ENCODE peak calls at places on chromosomes 16 and 17, in seven cellular contexts. R is adrenal gland, S is fibroblast of lung, L is upper lobe of right lung, D is dorsolateral prefrontal cortex, J is mammary epithelial cell, K is esophagus muscularis mucosa. W is an unnamed sample.

GRCh38 chr17:28993013-28993600 is 12.7 kb downstream of the SEZ6 start:
- DNase-seq in K (no peak), S (no peak), R (peak; percentile 68), L (no peak), J (peak; percentile 14), D (no peak), W (no peak)

GRCh38 chr16:9300252-9300651 is 208.8 kb downstream of the HAPSTR1 start:
- DNase-seq in D (no peak), J (no peak), S (no peak), R (no peak), L (no peak), K (no peak), W (no peak)

GRCh38 chr17:15096511-15096910 is 168.6 kb downstream of the PMP22 start:
- DNase-seq in K (no peak), R (no peak), D (no peak), S (no peak), L (no peak), J (no peak), W (no peak)

GRCh38 chr16:48137822-48138221 is 18.0 kb downstream of the ABCC12 start:
- DNase-seq in K (no peak), R (no peak), D (no peak), S (no peak), J (no peak), L (no peak), W (no peak)

GRCh38 chr16:21645261-21645721 is 7.1 kb downstream of the IGSF6 start:
- DNase-seq in K (no peak), J (no peak), L (no peak), R (no peak), S (peak; percentile 47), D (no peak), W (no peak)

GRCh38 chr17:14428640-14429029 is 127.8 kb downstream of the HS3ST3B1 start:
- DNase-seq in D (no peak), R (no peak), K (no peak), J (no peak), S (no peak), L (no peak), W (peak; percentile 29)

GRCh38 chr17:61009619-61010018 is 332.0 kb downstream of the BCAS3 start:
- DNase-seq in L (no peak), D (no peak), S (peak; percentile 49), J (no peak), R (no peak), K (no peak), W (no peak)

GRCh38 chr17:68004201-68004600 is 7.9 kb upstream of the C17orf58 start:
- DNase-seq in D (no peak), K (no peak), R (no peak), S (no peak), L (no peak), J (no peak), W (no peak)

GRCh38 chr16:82761858-82762257 is 135.1 kb downstream of the CDH13 start:
- DNase-seq in L (no peak), S (peak; percentile 31), R (no peak), J (peak; percentile 23), K (no peak), D (no peak), W (no peak)

GRCh38 chr17:58630883-58631522 is 60.8 kb downstream of the TEX14 start:
- DNase-seq in R (peak; percentile 27), J (peak; percentile 98), K (no peak), D (peak; percentile 31), L (no peak), S (no peak), W (peak; percentile 49)

GRCh38 chr17:63181856-63182255 is 215.8 kb downstream of the TANC2 start:
- DNase-seq in D (peak; percentile 73), K (no peak), S (no peak), R (no peak), J (peak; percentile 19), L (no peak), W (no peak)

GRCh38 chr17:46977348-46977747 is 1.7 kb downstream of the RPRML start:
- DNase-seq in S (peak; percentile 16), D (peak; percentile 70), J (peak; percentile 46), K (no peak), L (no peak), R (no peak), W (no peak)

GRCh38 chr16:830871-831570 is 30.5 kb upstream of the GNG13 start:
- DNase-seq in R (no peak), S (no peak), K (no peak), L (no peak), J (no peak), D (no peak), W (no peak)

GRCh38 chr17:71024172-71024571 is 854.8 kb downstream of the KCNJ2 start:
- DNase-seq in R (no peak), D (no peak), K (no peak), L (no peak), J (no peak), S (peak; percentile 28), W (no peak)

GRCh38 chr16:17757808-17758207 is 287.0 kb upstream of the XYLT1 start:
- DNase-seq in S (no peak), L (no peak), D (no peak), J (no peak), K (no peak), R (no peak), W (no peak)
- H3K27ac ChIP-seq in S (no peak overlapping the region), L (no peak overlapping the region), D (no peak overlapping the region), J (no peak overlapping the region), K (no peak overlapping the region), R (no peak overlapping the region), W (no peak overlapping the region)

GRCh38 chr17:45792995-45793755 is 9.1 kb downstream of the CRHR1 start:
- DNase-seq in R (no peak), D (no peak), K (no peak), S (no peak), J (no peak), L (no peak), W (no peak)

GRCh38 chr17:45792437-45792836 is 8.3 kb downstream of the CRHR1 start:
- DNase-seq in R (no peak), D (no peak), K (no peak), S (no peak), L (no peak), J (no peak), W (no peak)

GRCh38 chr17:45793999-45794540 is 9.9 kb downstream of the CRHR1 start:
- DNase-seq in K (no peak), S (no peak), L (no peak), J (no peak), R (no peak), D (no peak), W (no peak)

GRCh38 chr17:45791935-45792334 is 7.8 kb downstream of the CRHR1 start:
- DNase-seq in L (no peak), R (no peak), D (no peak), J (peak; percentile 9), S (no peak), K (no peak), W (no peak)

GRCh38 chr17:45794840-45795239 is 10.7 kb downstream of the CRHR1 start:
- DNase-seq in J (no peak), L (no peak), S (no peak), R (no peak), D (peak; percentile 38), K (no peak), W (no peak)
- TF ChIP-seq CTCF in J (peak; percentile 3), L (no peak), S (no peak), R (no peak), D (no peak), K (no peak), W (no peak)

GRCh38 chr16:89039756-89040155 is 53.9 kb upstream of the ACSF3 start:
- DNase-seq in D (no peak), S (no peak), R (no peak), J (no peak), L (peak; percentile 43), K (no peak), W (no peak)

GRCh38 chr16:89040391-89040790 is 53.3 kb upstream of the ACSF3 start:
- DNase-seq in D (no peak), J (no peak), L (peak; percentile 45), R (no peak), K (no peak), S (no peak), W (no peak)

GRCh38 chr16:89041571-89042481 is 51.8 kb upstream of the ACSF3 start:
- DNase-seq in K (no peak), D (no peak), L (peak; percentile 45), S (no peak), J (no peak), R (no peak), W (no peak)

GRCh38 chr16:89042711-89043551 is 50.7 kb upstream of the ACSF3 start:
- DNase-seq in L (no peak), K (no peak), R (no peak), D (no peak), S (no peak), J (no peak), W (peak; percentile 16)

DNA sequence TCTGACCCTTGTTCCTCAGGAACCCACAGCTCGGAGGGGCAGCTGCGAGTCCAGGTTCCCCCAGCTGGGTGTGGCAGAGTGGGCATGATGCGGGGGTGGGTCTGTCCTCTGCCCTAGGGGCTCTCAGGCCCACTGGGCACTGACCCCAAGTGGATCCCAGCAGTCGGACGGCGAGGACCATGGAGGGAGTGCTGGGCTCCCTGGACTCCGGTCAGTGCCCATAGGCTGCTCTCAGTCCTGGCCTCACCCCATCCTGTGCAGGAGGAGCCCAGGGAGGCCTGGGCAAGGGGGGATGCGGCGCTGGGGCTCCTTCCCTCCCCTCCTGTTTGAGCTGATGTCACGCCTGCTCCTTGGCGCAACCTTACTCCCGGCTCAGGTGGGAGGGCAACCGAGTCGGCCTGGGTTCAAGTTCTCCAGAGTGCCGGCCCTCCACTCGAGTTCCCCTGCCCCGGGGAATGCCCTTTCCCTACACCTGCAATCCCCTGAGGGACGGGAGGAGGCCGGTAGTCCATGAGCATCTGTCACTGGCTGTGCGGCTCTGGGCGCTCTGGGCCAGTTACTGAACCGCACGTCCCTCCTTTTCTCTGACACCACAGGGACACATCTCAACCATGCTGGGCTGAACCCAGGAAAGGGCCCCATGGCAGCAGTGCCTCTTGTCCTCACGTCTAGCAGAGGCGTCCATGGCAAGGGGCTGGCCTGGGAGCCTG is 52.6 kb upstream of the ACSF3 start:
- DNase-seq in J (no peak), R (no peak), L (peak; percentile 49), K (no peak), D (no peak), S (no peak), W (peak; percentile 4)
- H3K4me3 ChIP-seq in J (no peak overlapping the region), R (no peak overlapping the region), L (no peak overlapping the region), K (no peak overlapping the region), D (no peak overlapping the region), S (no peak overlapping the region), W (no peak overlapping the region)

GRCh38 chr17:77379065-77379428 is 238.3 kb downstream of the SEC14L1 start:
- DNase-seq in S (no peak), K (no peak), D (no peak), R (no peak), L (no peak), J (no peak), W (no peak)
- H3K27ac ChIP-seq in S (peak overlapping the region; percentile 44), K (peak overlapping the region; percentile 99), D (no peak overlapping the region), R (no peak overlapping the region), L (peak overlapping the region; percentile 17), J (no peak overlapping the region), W (no peak overlapping the region)

W was measured in CD8-positive, alpha-beta T cell.